ENCODE peak calls at places on chromosomes 2 and 18, in seven cellular contexts. Y is HT1080; A is left cardiac atrium; K is HL-60; N is activated T-cell treated with anti-CD3 and anti-CD28 coated beads, Interleukin-2, amount 50 U/mL, for 72 hours; J is T47D; L is SK-MEL-5. F is an unnamed sample.
A peak's percentile ranks its signal among the peaks of the same experiment; 100 is the strongest.

GRCh38 chr2:98907385-98907784 is 28.6 kb downstream of the CRACDL start:
- DNase-seq in Y (no peak), A (no peak), K (no peak), N (no peak), J (no peak), L (no peak), F (no peak)

GRCh38 chr2:70939847-70940580 is 4.3 kb downstream of the ATP6V1B1 start:
- DNase-seq in Y (no peak), A (no peak), K (no peak), N (no peak), J (no peak), L (no peak), F (no peak)

GRCh38 chr18:55477537-55478300 is 110.3 kb downstream of the TCF4 start:
- DNase-seq in Y (peak; percentile 73), A (peak; percentile 41), K (no peak), N (peak; percentile 38), J (no peak), L (peak; percentile 11), F (peak; percentile 38)

GRCh38 chr2:176504431-176504830 is 235.2 kb downstream of the MTX2 start:
- DNase-seq in Y (no peak), A (no peak), K (no peak), N (no peak), J (no peak), L (no peak), F (no peak)

GRCh38 chr2:234708091-234708683 is 211.3 kb upstream of the ARL4C start:
- DNase-seq in Y (no peak), A (no peak), K (no peak), N (no peak), J (no peak), L (no peak), F (no peak)

GRCh38 chr2:121748202-121748601 is 7.2 kb upstream of the TSN start:
- DNase-seq in Y (peak; percentile 55), A (no peak), K (no peak), N (no peak), J (no peak), L (peak; percentile 75), F (peak; percentile 10)

GRCh38 chr2:239025081-239025801 is 177.4 kb downstream of the TWIST2 start:
- DNase-seq in Y (peak; percentile 52), A (peak; percentile 18), K (no peak), N (no peak), J (no peak), L (no peak), F (no peak)

GRCh38 chr2:177618270-177619253 is 226.0 kb downstream of the AGPS start:
- DNase-seq in Y (peak; percentile 84), A (peak; percentile 95), K (peak; percentile 54), N (peak; percentile 94), J (peak; percentile 72), L (peak; percentile 88), F (peak; percentile 90)

GRCh38 chr18:37270046-37270665 is 295.4 kb downstream of the CELF4 start:
- DNase-seq in Y (peak; percentile 26), A (peak; percentile 58), K (peak; percentile 20), N (peak; percentile 29), J (no peak), L (peak; percentile 40), F (peak; percentile 54)

GRCh38 chr2:180191352-180192124 is 184.4 kb upstream of the CWC22 start:
- DNase-seq in Y (no peak), A (no peak), K (no peak), N (no peak), J (no peak), L (peak; percentile 52), F (no peak)

GRCh38 chr2:96391153-96391827 is 55.7 kb downstream of the NCAPH start:
- DNase-seq in Y (no peak), A (no peak), K (no peak), N (no peak), J (no peak), L (no peak), F (no peak)

GRCh38 chr2:216804357-216805350 is 55.2 kb downstream of the TNP1 start:
- DNase-seq in Y (no peak), A (no peak), K (no peak), N (no peak), J (no peak), L (no peak), F (no peak)

GRCh38 chr18:24398515-24398914 is 891 bp upstream of the OSBPL1A start:
- DNase-seq in Y (peak; percentile 35), A (no peak), K (no peak), N (no peak), J (no peak), L (peak; percentile 33), F (peak; percentile 22)

GRCh38 chr2:54879598-54880355 is 156.3 kb downstream of the EML6 start:
- DNase-seq in Y (no peak), A (no peak), K (no peak), N (no peak), J (no peak), L (no peak), F (no peak)

GRCh38 chr2:135913726-135914365 is 37.6 kb upstream of the MCM6 start:
- DNase-seq in Y (peak; percentile 11), A (no peak), K (no peak), N (peak; percentile 47), J (peak; percentile 7), L (peak; percentile 58), F (no peak)

GRCh38 chr18:35467624-35468016 is 30.1 kb downstream of the INO80C start:
- DNase-seq in Y (no peak), A (no peak), K (no peak), N (no peak), J (no peak), L (no peak), F (no peak)

GRCh38 chr2:65153515-65153914 is 23.6 kb upstream of the RAB1A start:
- DNase-seq in Y (peak; percentile 37), A (no peak), K (no peak), N (no peak), J (no peak), L (no peak), F (no peak)

GRCh38 chr2:216691210-216691741 is 4.1 kb downstream of the IGFBP5 start:
- DNase-seq in Y (no peak), A (peak; percentile 88), K (no peak), N (peak; percentile 39), J (no peak), L (no peak), F (peak; percentile 93)

GRCh38 chr2:38076250-38076709 is 329 bp upstream of the CYP1B1 start:
- DNase-seq in Y (no peak), A (peak; percentile 83), K (peak; percentile 80), N (peak; percentile 74), J (no peak), L (no peak), F (peak; percentile 69)

GRCh38 chr2:36663851-36664715 is 32.4 kb upstream of the VIT start:
- DNase-seq in Y (peak; percentile 75), A (no peak), K (no peak), N (peak; percentile 7), J (no peak), L (peak; percentile 81), F (no peak)

GRCh38 chr2:201254331-201254730 is 6.0 kb upstream of the CASP8 start:
- DNase-seq in Y (no peak), A (no peak), K (no peak), N (peak; percentile 38), J (no peak), L (peak; percentile 46), F (no peak)

GRCh38 chr2:236824836-236825235 is 255.2 kb downstream of the ACKR3 start:
- DNase-seq in Y (no peak), A (no peak), K (no peak), N (no peak), J (peak; percentile 27), L (no peak), F (peak; percentile 83)